ENCODE peak calls at places on chromosomes 3 and 15, in eight cellular contexts. One of them, this sample, is unnamed.

GRCh38 chr15:40995656-40996055 is 42.4 kb downstream of the CHAC1 start:
- DNase-seq in PC-9: no peak
- DNase-seq in Peyer's patch: no peak
- DNase-seq in heart left ventricle: no peak
- DNase-seq in endothelial cell of umbilical vein: no peak
- DNase-seq in tibial artery: no peak
- DNase-seq in spleen: no peak
- DNase-seq in lung: no peak
- DNase-seq in this sample: no peak

GRCh38 chr3:127849368-127849767 is 27.1 kb upstream of the MGLL start:
- DNase-seq in PC-9: no peak
- DNase-seq in lung: no peak
- DNase-seq in tibial artery: no peak
- DNase-seq in Peyer's patch: no peak
- DNase-seq in spleen: no peak
- DNase-seq in endothelial cell of umbilical vein: no peak
- DNase-seq in heart left ventricle: no peak
- DNase-seq in this sample: no peak

GRCh38 chr15:74954515-74954914 is 2.1 kb downstream of the RPP25 start:
- DNase-seq in lung: no peak
- DNase-seq in tibial artery: no peak
- DNase-seq in PC-9: no peak
- DNase-seq in Peyer's patch: no peak
- DNase-seq in spleen: peak; percentile 61
- DNase-seq in heart left ventricle: peak; percentile 59
- DNase-seq in endothelial cell of umbilical vein: peak; percentile 59
- DNase-seq in this sample: no peak

GRCh38 chr3:40768536-40768935 is 243.8 kb downstream of the ZNF621 start:
- DNase-seq in spleen: no peak
- DNase-seq in lung: no peak
- DNase-seq in heart left ventricle: no peak
- DNase-seq in Peyer's patch: no peak
- DNase-seq in endothelial cell of umbilical vein: no peak
- DNase-seq in PC-9: no peak
- DNase-seq in tibial artery: no peak
- DNase-seq in this sample: no peak

GRCh38 chr3:64138046-64138445 is 87.2 kb downstream of the PRICKLE2 start:
- DNase-seq in heart left ventricle: no peak
- DNase-seq in tibial artery: no peak
- DNase-seq in lung: no peak
- DNase-seq in PC-9: no peak
- DNase-seq in spleen: no peak
- DNase-seq in endothelial cell of umbilical vein: no peak
- DNase-seq in Peyer's patch: no peak
- DNase-seq in this sample: no peak

GRCh38 chr3:128222771-128223386 is 69.6 kb downstream of the EEFSEC start:
- DNase-seq in lung: no peak
- DNase-seq in Peyer's patch: no peak
- DNase-seq in tibial artery: no peak
- DNase-seq in endothelial cell of umbilical vein: no peak
- DNase-seq in PC-9: no peak
- DNase-seq in heart left ventricle: no peak
- DNase-seq in spleen: no peak
- DNase-seq in this sample: no peak

GRCh38 chr3:90092994-90093393 is 985.6 kb downstream of the EPHA3 start:
- DNase-seq in heart left ventricle: no peak
- DNase-seq in Peyer's patch: no peak
- DNase-seq in spleen: no peak
- DNase-seq in lung: no peak
- DNase-seq in tibial artery: no peak
- DNase-seq in PC-9: no peak
- DNase-seq in endothelial cell of umbilical vein: no peak
- DNase-seq in this sample: no peak

GRCh38 chr3:191774485-191774884 is 313.5 kb downstream of the PYDC2 start:
- DNase-seq in heart left ventricle: no peak
- DNase-seq in PC-9: peak; percentile 57
- DNase-seq in spleen: no peak
- DNase-seq in lung: no peak
- DNase-seq in tibial artery: no peak
- DNase-seq in Peyer's patch: no peak
- DNase-seq in endothelial cell of umbilical vein: no peak
- DNase-seq in this sample: no peak

GRCh38 chr3:13713396-13713795 is 164.5 kb downstream of the FBLN2 start:
- DNase-seq in tibial artery: no peak
- DNase-seq in lung: no peak
- DNase-seq in Peyer's patch: no peak
- DNase-seq in PC-9: no peak
- DNase-seq in spleen: peak; percentile 11
- DNase-seq in endothelial cell of umbilical vein: no peak
- DNase-seq in heart left ventricle: peak; percentile 10
- DNase-seq in this sample: peak; percentile 23

GRCh38 chr3:14352002-14352627 is 50.3 kb upstream of the SLC6A6 start:
- DNase-seq in lung: no peak
- DNase-seq in spleen: no peak
- DNase-seq in endothelial cell of umbilical vein: no peak
- DNase-seq in PC-9: peak; percentile 61
- DNase-seq in heart left ventricle: no peak
- DNase-seq in Peyer's patch: no peak
- DNase-seq in tibial artery: no peak
- DNase-seq in this sample: no peak

DNA sequence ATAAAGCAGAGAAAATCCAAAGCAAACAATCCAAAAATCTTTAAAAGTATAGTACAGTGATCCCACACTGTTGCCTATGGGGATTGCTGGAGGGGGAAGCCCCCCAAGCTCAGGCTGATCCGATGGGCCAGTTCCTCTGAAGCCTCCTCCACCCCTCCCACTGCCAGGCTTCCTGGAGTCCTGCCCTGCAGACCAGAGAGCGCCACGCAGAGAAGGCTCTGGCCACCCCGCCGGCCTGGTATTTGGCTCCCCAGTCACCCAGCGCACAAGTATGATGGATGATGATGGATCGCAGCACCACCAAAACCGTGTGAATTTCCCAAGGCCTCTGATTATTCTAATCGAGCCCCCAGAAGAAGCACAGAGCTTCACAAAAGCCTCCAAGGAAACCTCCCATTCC is 259.0 kb downstream of the MECOM start:
- DNase-seq in lung: no peak
- DNase-seq in heart left ventricle: no peak
- DNase-seq in PC-9: no peak
- DNase-seq in endothelial cell of umbilical vein: no peak
- DNase-seq in tibial artery: no peak
- DNase-seq in spleen: no peak
- DNase-seq in Peyer's patch: no peak
- DNase-seq in this sample: no peak
- TF ChIP-seq CTCF in lung: no peak
- TF ChIP-seq CTCF in heart left ventricle: no peak
- TF ChIP-seq CTCF in PC-9: no peak
- TF ChIP-seq CTCF in endothelial cell of umbilical vein: no peak
- TF ChIP-seq CTCF in tibial artery: no peak
- TF ChIP-seq CTCF in spleen: no peak
- TF ChIP-seq CTCF in Peyer's patch: no peak
- TF ChIP-seq CTCF in this sample: no peak

GRCh38 chr3:22361465-22361864 is 610.5 kb upstream of the ZNF385D start:
- DNase-seq in spleen: no peak
- DNase-seq in tibial artery: no peak
- DNase-seq in lung: no peak
- DNase-seq in heart left ventricle: no peak
- DNase-seq in endothelial cell of umbilical vein: no peak
- DNase-seq in PC-9: no peak
- DNase-seq in Peyer's patch: no peak
- DNase-seq in this sample: no peak

GRCh38 chr3:22360977-22361376 is 610.0 kb upstream of the ZNF385D start:
- DNase-seq in Peyer's patch: no peak
- DNase-seq in lung: no peak
- DNase-seq in heart left ventricle: no peak
- DNase-seq in tibial artery: no peak
- DNase-seq in PC-9: no peak
- DNase-seq in endothelial cell of umbilical vein: no peak
- DNase-seq in spleen: no peak
- DNase-seq in this sample: no peak

GRCh38 chr3:22358334-22358733 is 607.3 kb upstream of the ZNF385D start:
- DNase-seq in heart left ventricle: no peak
- DNase-seq in spleen: no peak
- DNase-seq in endothelial cell of umbilical vein: no peak
- DNase-seq in Peyer's patch: no peak
- DNase-seq in lung: no peak
- DNase-seq in PC-9: no peak
- DNase-seq in tibial artery: no peak
- DNase-seq in this sample: no peak

GRCh38 chr3:22360197-22360596 is 609.2 kb upstream of the ZNF385D start:
- DNase-seq in heart left ventricle: no peak
- DNase-seq in tibial artery: no peak
- DNase-seq in endothelial cell of umbilical vein: no peak
- DNase-seq in Peyer's patch: no peak
- DNase-seq in PC-9: no peak
- DNase-seq in spleen: no peak
- DNase-seq in lung: no peak
- DNase-seq in this sample: no peak
- H3K4me1 ChIP-seq in heart left ventricle: no peaks in the 10 kb centered on the region
- H3K4me1 ChIP-seq in tibial artery: no peaks in the 10 kb centered on the region
- H3K4me1 ChIP-seq in endothelial cell of umbilical vein: no peaks in the 10 kb centered on the region
- H3K4me1 ChIP-seq in Peyer's patch: no peaks in the 10 kb centered on the region
- H3K4me1 ChIP-seq in PC-9: no peaks in the 10 kb centered on the region
- H3K4me1 ChIP-seq in spleen: no peaks in the 10 kb centered on the region
- H3K4me1 ChIP-seq in lung: no peaks in the 10 kb centered on the region
- H3K4me1 ChIP-seq in this sample: no peaks in the 10 kb centered on the region

GRCh38 chr3:84224262-84224661 is 734.5 kb upstream of the CADM2 start:
- DNase-seq in tibial artery: no peak
- DNase-seq in endothelial cell of umbilical vein: no peak
- DNase-seq in lung: no peak
- DNase-seq in heart left ventricle: no peak
- DNase-seq in Peyer's patch: no peak
- DNase-seq in PC-9: no peak
- DNase-seq in spleen: no peak
- DNase-seq in this sample: no peak
- H3K9me3 ChIP-seq in tibial artery: no peaks in the 10 kb centered on the region
- H3K9me3 ChIP-seq in endothelial cell of umbilical vein: peaks cover 9% of the 10 kb centered on the region
- H3K9me3 ChIP-seq in lung: no peaks in the 10 kb centered on the region
- H3K9me3 ChIP-seq in heart left ventricle: peaks cover 6% of the 10 kb centered on the region
- H3K9me3 ChIP-seq in Peyer's patch: no peaks in the 10 kb centered on the region
- H3K9me3 ChIP-seq in PC-9: no peaks in the 10 kb centered on the region
- H3K9me3 ChIP-seq in spleen: peaks cover 14% of the 10 kb centered on the region
- H3K9me3 ChIP-seq in this sample: peaks cover 6% of the 10 kb centered on the region

DNA sequence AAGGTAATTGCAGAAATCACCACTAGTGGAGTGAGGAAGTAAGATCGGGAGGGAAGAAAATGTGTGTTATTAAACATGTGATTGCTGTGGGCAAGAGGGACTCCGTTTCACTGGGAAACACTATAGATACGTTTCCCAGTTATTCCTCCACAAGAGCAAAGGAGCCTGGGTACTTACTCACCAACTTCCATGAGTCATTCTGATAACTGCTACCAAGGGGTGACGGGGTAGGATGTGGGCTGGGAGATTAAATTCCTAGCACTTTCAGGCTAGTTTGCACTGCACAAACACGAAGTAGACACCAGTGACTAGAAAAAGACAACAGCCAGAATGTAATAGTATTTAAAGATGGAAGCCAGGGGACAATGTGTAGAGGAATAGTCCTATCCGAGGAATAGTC is 812.9 kb upstream of the CFAP20DC start:
- DNase-seq in lung: no peak
- DNase-seq in heart left ventricle: no peak
- DNase-seq in spleen: no peak
- DNase-seq in PC-9: peak; percentile 4
- DNase-seq in Peyer's patch: no peak
- DNase-seq in endothelial cell of umbilical vein: no peak
- DNase-seq in tibial artery: no peak
- DNase-seq in this sample: no peak
- TF ChIP-seq CTCF in lung: no peak
- TF ChIP-seq CTCF in heart left ventricle: no peak
- TF ChIP-seq CTCF in spleen: no peak
- TF ChIP-seq CTCF in PC-9: no peak
- TF ChIP-seq CTCF in Peyer's patch: no peak
- TF ChIP-seq CTCF in endothelial cell of umbilical vein: no peak
- TF ChIP-seq CTCF in tibial artery: no peak
- TF ChIP-seq CTCF in this sample: no peak

GRCh38 chr15:51842265-51842664 is 12.8 kb downstream of the TMOD3 start:
- DNase-seq in spleen: no peak
- DNase-seq in endothelial cell of umbilical vein: no peak
- DNase-seq in heart left ventricle: no peak
- DNase-seq in lung: no peak
- DNase-seq in Peyer's patch: no peak
- DNase-seq in tibial artery: no peak
- DNase-seq in PC-9: no peak
- DNase-seq in this sample: no peak
- H3K4me1 ChIP-seq in spleen: peaks cover 98% of the 10 kb centered on the region
- H3K4me1 ChIP-seq in endothelial cell of umbilical vein: peaks cover 80% of the 10 kb centered on the region
- H3K4me1 ChIP-seq in heart left ventricle: peaks cover 80% of the 10 kb centered on the region
- H3K4me1 ChIP-seq in lung: peaks cover 56% of the 10 kb centered on the region
- H3K4me1 ChIP-seq in Peyer's patch: peaks cover 6% of the 10 kb centered on the region
- H3K4me1 ChIP-seq in tibial artery: peaks cover 47% of the 10 kb centered on the region
- H3K4me1 ChIP-seq in PC-9: peaks cover 59% of the 10 kb centered on the region
- H3K4me1 ChIP-seq in this sample: peaks cover 72% of the 10 kb centered on the region

DNA sequence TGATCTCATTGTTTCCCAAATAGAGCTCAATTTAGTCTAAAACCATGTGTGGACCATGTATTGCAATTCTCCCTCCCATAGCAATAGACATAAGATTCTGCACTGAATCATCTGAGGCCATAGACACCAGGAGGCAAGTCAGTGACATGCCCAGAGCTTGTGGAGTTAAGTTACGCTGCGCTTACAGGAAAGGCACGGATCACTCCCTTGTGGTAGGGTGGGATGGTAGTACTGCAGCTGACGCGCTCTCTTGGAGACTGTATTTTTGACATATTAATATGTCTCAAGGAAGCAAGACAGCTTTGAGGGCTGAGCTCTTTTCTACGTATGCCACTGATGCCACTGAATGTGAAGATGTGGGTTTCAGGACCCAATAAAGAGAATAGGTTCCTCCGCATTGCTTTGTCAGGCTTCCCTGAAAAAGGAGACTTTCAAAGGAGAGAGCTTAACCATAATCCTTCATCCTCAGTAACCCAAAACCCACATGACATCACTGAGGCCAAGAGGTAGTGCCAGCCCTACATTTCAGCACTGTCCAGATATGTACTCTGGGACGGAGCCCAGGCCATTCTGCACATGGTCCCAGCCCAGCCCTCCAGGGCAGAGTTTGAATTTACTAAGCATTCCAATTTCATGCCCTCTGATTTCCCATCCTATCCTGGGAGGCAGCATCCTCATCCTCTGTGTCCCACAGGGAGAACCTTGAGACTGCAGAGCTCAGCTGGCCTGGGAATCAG is 210.7 kb downstream of the GABRB3 start:
- DNase-seq in heart left ventricle: no peak
- DNase-seq in lung: no peak
- DNase-seq in endothelial cell of umbilical vein: no peak
- DNase-seq in spleen: no peak
- DNase-seq in Peyer's patch: no peak
- DNase-seq in tibial artery: no peak
- DNase-seq in PC-9: no peak
- DNase-seq in this sample: no peak
- H3K9me3 ChIP-seq in heart left ventricle: no peaks in the 10 kb centered on the region
- H3K9me3 ChIP-seq in lung: no peaks in the 10 kb centered on the region
- H3K9me3 ChIP-seq in endothelial cell of umbilical vein: peaks cover 12% of the 10 kb centered on the region
- H3K9me3 ChIP-seq in spleen: no peaks in the 10 kb centered on the region
- H3K9me3 ChIP-seq in Peyer's patch: peaks cover 4% of the 10 kb centered on the region
- H3K9me3 ChIP-seq in tibial artery: no peaks in the 10 kb centered on the region
- H3K9me3 ChIP-seq in PC-9: no peaks in the 10 kb centered on the region
- H3K9me3 ChIP-seq in this sample: no peaks in the 10 kb centered on the region

GRCh38 chr15:64246364-64247189 is 83.8 kb upstream of the PPIB start:
- DNase-seq in Peyer's patch: no peak
- DNase-seq in spleen: no peak
- DNase-seq in endothelial cell of umbilical vein: peak; percentile 37
- DNase-seq in lung: no peak
- DNase-seq in PC-9: peak; percentile 27
- DNase-seq in tibial artery: no peak
- DNase-seq in heart left ventricle: no peak
- DNase-seq in this sample: no peak
- TF ChIP-seq CTCF in Peyer's patch: no peak
- TF ChIP-seq CTCF in spleen: no peak
- TF ChIP-seq CTCF in endothelial cell of umbilical vein: no peak
- TF ChIP-seq CTCF in lung: no peak
- TF ChIP-seq CTCF in PC-9: no peak
- TF ChIP-seq CTCF in tibial artery: no peak
- TF ChIP-seq CTCF in heart left ventricle: no peak
- TF ChIP-seq CTCF in this sample: no peak